ENCODE peak calls at places on chromosomes 4 and X, in four cellular contexts. O is suprapubic skin, K is uterus, V is spleen. E is an unnamed sample.

GRCh38 chr4:148288448-148288847 is 153.8 kb downstream of the NR3C2 start:
- DNase-seq in O (no peak), K (no peak), V (no peak), E (no peak)

GRCh38 chrX:15336023-15336413 is 695 bp upstream of the PIGA start:
- DNase-seq in O (no peak), K (no peak), V (no peak), E (peak)

GRCh38 chrX:39967348-39967747 is 130.4 kb downstream of the BCOR start:
- DNase-seq in O (no peak), K (no peak), V (no peak), E (no peak)

GRCh38 chr4:172708184-172708583 is 460.4 kb upstream of the GALNT7 start:
- DNase-seq in O (no peak), K (no peak), V (no peak), E (no peak)

GRCh38 chrX:13094780-13095425 is 50.5 kb upstream of the FAM9C start:
- DNase-seq in O (no peak), K (no peak), V (no peak), E (no peak)

GRCh38 chrX:139759637-139760036 is 51.7 kb upstream of the MCF2 start:
- DNase-seq in O (no peak), K (no peak), V (no peak), E (peak)

GRCh38 chrX:119760026-119760902 is 1.9 kb downstream of the SOWAHD start:
- DNase-seq in O (no peak), K (no peak), V (peak), E (no peak)

GRCh38 chr4:68145261-68145660 is 15.6 kb upstream of the TMPRSS11F start:
- DNase-seq in O (no peak), K (no peak), V (no peak), E (no peak)

GRCh38 chrX:7514871-7515599 is 327.9 kb upstream of the VCX start:
- DNase-seq in O (no peak), K (no peak), V (no peak), E (no peak)

GRCh38 chr4:1327526-1328266 is 19.3 kb upstream of the UVSSA start:
- DNase-seq in O (no peak), K (no peak), V (peak), E (no peak)

GRCh38 chrX:46408553-46409407 is 136.4 kb downstream of the ZNF674 start:
- DNase-seq in O (peak), K (peak), V (peak), E (peak)

GRCh38 chr4:66294626-66295025 is 624.3 kb upstream of the EPHA5 start:
- DNase-seq in O (no peak), K (no peak), V (no peak), E (no peak)

GRCh38 chr4:30718889-30719252 is 1.3 kb upstream of the PCDH7 start:
- DNase-seq in O (no peak), K (no peak), V (no peak), E (no peak)

GRCh38 chrX:123876177-123876576 is 16.3 kb downstream of the XIAP start:
- DNase-seq in O (no peak), K (no peak), V (no peak), E (no peak)

GRCh38 chrX:153799326-153799725 is 4.9 kb downstream of the SSR4 start:
- DNase-seq in O (no peak), K (no peak), V (no peak), E (no peak)
- TF ChIP-seq POLR2A in O (no peak), K (no peak), V (no peak), E (no peak)

DNA sequence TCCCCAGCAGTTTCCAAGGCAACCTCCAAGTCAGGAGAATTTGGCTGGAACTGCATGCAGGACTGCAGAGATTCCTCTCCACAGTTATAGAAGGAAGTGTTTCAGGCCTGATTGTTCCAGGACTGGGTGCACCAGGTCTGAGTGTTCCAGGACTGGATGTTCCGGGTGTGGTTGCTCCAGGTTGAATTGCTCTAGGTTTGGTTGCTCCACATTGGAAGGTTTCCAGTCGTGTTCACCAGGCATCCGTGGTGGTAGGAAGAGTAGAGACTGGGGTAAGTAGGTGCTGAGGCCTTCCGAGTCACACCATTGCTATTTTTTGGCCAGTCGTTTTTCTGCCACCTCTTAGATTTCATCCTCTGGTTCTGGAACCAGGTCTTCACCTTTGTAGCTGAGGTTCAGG is 105.4 kb downstream of the MSN start:
- DNase-seq in O (no peak), K (no peak), V (no peak), E (no peak)
- TF ChIP-seq POLR2A in O (no peak), K (no peak), V (no peak), E (no peak)

GRCh38 chr4:77157859-77158486 is 966 bp downstream of the CCNG2 start:
- DNase-seq in O (peak), K (peak), V (peak), E (peak)
- TF ChIP-seq POLR2A in O (no peak), K (peak), V (no peak), E (no peak)

GRCh38 chr4:10018818-10019438 is 2.4 kb downstream of the SLC2A9 start:
- DNase-seq in O (peak), K (peak), V (peak), E (peak)
- TF ChIP-seq POLR2A in O (no peak), K (peak), V (no peak), E (peak)

GRCh38 chr4:184444953-184445309 is 29.4 kb downstream of the IRF2 start:
- DNase-seq in O (no peak), K (no peak), V (peak), E (no peak)

GRCh38 chr4:184446132-184446531 is 28.2 kb downstream of the IRF2 start:
- DNase-seq in O (no peak), K (no peak), V (no peak), E (no peak)

GRCh38 chr4:184448828-184449227 is 25.5 kb downstream of the IRF2 start:
- DNase-seq in O (no peak), K (peak), V (no peak), E (peak)

GRCh38 chr4:184450045-184450444 is 24.3 kb downstream of the IRF2 start:
- DNase-seq in O (no peak), K (no peak), V (no peak), E (no peak)

GRCh38 chr4:184447664-184448063 is 26.7 kb downstream of the IRF2 start:
- DNase-seq in O (no peak), K (no peak), V (no peak), E (no peak)
- TF ChIP-seq POLR2A in O (no peak), K (no peak), V (no peak), E (no peak)

GRCh38 chr4:19924761-19925160 is 326.9 kb upstream of the SLIT2 start:
- DNase-seq in O (no peak), K (no peak), V (no peak), E (no peak)
- TF ChIP-seq POLR2A in O (no peak), K (no peak), V (no peak), E (no peak)

DNA sequence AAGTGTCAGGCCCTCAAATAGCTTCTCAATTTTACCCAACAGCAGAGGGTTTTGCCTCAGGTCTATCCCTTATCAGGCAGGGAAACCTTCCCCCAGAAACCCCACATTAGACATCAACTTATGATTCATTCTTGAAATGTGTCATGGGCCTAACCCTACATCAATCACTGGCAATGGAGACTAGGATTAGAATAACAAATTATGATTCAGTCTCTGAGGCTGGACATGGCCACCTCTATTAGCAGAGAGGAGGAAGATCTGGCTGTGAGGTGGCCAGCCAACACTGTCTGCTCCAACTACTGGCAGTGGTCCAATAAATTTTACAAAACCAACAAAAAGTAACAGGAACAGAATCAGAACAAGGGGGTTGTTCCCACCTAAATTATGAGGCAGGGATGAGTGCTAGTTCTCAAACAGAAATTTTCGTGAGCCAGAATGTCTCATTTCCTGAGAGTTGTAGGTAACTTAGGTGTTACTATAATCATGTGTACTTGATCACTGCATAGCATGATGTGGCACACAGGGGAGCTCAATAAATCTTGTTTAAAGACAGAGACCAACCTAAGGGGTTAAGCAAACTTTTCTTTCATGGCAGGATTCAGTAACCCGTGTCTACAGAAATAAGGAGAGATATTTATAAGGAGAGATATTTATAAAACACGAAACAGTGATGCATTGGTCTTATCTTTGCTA is 126.8 kb downstream of the NFKB1 start:
- DNase-seq in O (no peak), K (no peak), V (no peak), E (no peak)
- TF ChIP-seq POLR2A in O (no peak), K (no peak), V (no peak), E (no peak)

DNA sequence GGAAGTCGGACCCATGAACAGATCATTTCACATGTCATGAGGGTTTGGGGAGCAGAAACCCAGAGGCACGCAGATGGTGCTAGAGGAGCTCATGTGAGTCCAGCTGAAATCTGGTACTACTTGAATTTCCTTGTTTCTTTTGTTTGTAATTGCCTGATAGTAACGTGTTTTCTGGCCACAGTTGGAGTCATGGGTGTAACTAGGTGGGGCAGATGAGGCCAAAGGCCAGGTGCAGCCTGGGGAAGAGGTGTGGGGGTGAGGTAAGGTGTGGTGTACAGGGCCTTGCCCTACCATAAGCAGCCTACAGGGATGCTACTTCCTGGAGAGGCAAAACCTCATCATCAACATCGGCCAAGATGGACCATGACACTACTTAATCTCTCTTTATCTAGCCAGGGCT is 271.4 kb downstream of the PTTG2 start:
- DNase-seq in O (no peak), K (no peak), V (no peak), E (no peak)
- TF ChIP-seq POLR2A in O (no peak), K (no peak), V (no peak), E (no peak)

GRCh38 chr4:145546556-145546955 is 64.9 kb downstream of the SMAD1 start:
- DNase-seq in O (no peak), K (no peak), V (no peak), E (no peak)
- TF ChIP-seq POLR2A in O (no peak), K (no peak), V (no peak), E (no peak)